ENCODE peak calls at places on chromosome 9, in ten cellular contexts. U is brain microvascular endothelial cell, P is fibroblast of lung, T is choroid plexus epithelial cell, X is left ventricle myocardium inferior, I is esophagus squamous epithelium, M is body of pancreas, W is ovary, N is AG04449, B is A549. E is an unnamed sample.

GRCh38 chr9:129677456-129677855 is 12.0 kb downstream of the PRRX2 start:
- DNase-seq in X (no peak), I (no peak), W (no peak), B (no peak), P (no peak), U (no peak), N (no peak), T (peak; percentile 13), M (no peak), E (no peak)

GRCh38 chr9:88590558-88591146 is 55.7 kb downstream of the NXNL2 start:
- DNase-seq in U (no peak), I (no peak), M (no peak), W (no peak), X (no peak), P (no peak), N (no peak), B (peak; percentile 33), T (no peak), E (no peak)

GRCh38 chr9:113963017-113963620 is 87.0 kb downstream of the ZNF618 start:
- DNase-seq in W (no peak), I (no peak), N (no peak), M (peak; percentile 67), X (no peak), B (peak; percentile 62), U (peak; percentile 52), P (peak; percentile 34), T (peak; percentile 80), E (no peak)

GRCh38 chr9:95167998-95168397 is 149.5 kb downstream of the FANCC start:
- DNase-seq in W (no peak), I (no peak), T (peak; percentile 98), M (peak; percentile 70), N (peak; percentile 78), P (peak; percentile 88), B (peak; percentile 76), X (no peak), U (peak; percentile 95), E (peak; percentile 52)

GRCh38 chr9:126956929-126957686 is 42.5 kb downstream of the RALGPS1 start:
- DNase-seq in M (no peak), P (peak; percentile 67), I (no peak), N (no peak), U (peak; percentile 33), X (no peak), W (no peak), B (peak; percentile 26), T (peak; percentile 55), E (peak; percentile 89)

GRCh38 chr9:8224381-8224791 is 424.8 kb upstream of the DMAC1 start:
- DNase-seq in M (no peak), I (no peak), W (no peak), U (no peak), P (peak; percentile 36), B (no peak), X (no peak), N (no peak), T (no peak), E (no peak)

GRCh38 chr9:37028425-37029031 is 5.5 kb downstream of the PAX5 start:
- DNase-seq in U (no peak), X (no peak), B (no peak), I (no peak), N (no peak), W (no peak), M (no peak), T (no peak), P (no peak), E (no peak)

GRCh38 chr9:104269996-104270963 is 176.2 kb downstream of the SMC2 start:
- DNase-seq in U (no peak), I (no peak), M (no peak), N (no peak), X (no peak), T (no peak), P (no peak), W (no peak), B (peak; percentile 29), E (no peak)

GRCh38 chr9:98726735-98727134 is 18.0 kb upstream of the GABBR2 start:
- DNase-seq in I (no peak), X (no peak), U (peak; percentile 26), T (peak; percentile 62), W (no peak), M (no peak), P (peak; percentile 40), B (no peak), N (no peak), E (no peak)

GRCh38 chr9:114538241-114538640 is 33.0 kb upstream of the WHRN start:
- DNase-seq in B (peak; percentile 70), M (peak; percentile 14), I (no peak), W (no peak), P (no peak), X (no peak), U (no peak), N (no peak), T (peak; percentile 23), E (no peak)

GRCh38 chr9:132055756-132056155 is 23.9 kb downstream of the MED27 start:
- DNase-seq in M (no peak), T (no peak), W (no peak), N (no peak), I (no peak), P (no peak), X (no peak), B (no peak), U (no peak), E (no peak)

DNA sequence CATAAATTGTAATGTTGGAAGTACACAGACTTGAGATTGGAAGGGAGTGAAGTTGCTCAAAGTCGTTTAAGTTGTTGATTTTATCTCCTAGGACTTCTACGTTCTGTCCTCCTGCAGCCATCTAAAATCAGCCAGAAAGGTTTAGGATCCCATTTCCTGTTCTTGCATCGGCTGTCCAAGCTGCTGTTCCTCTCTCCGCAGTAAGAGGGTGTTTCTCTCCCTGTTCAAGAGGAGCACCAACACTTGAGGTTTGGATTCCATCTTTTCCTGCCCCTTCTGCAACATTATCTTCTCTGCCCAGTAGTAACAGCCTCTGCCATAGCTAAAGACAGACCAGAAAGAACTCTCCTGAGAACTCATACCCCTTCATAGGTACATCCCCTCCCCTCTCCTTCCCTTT is 373.4 kb downstream of the GADD45G start:
- DNase-seq in U (peak; percentile 19), T (peak; percentile 35), M (peak; percentile 43), I (no peak), W (no peak), N (no peak), B (peak; percentile 22), X (no peak), P (no peak), E (no peak)
- TF ChIP-seq CTCF in U (peak; percentile 39), T (peak; percentile 48), M (peak; percentile 39), I (peak; percentile 28), W (no peak), N (peak; percentile 57), B (no peak), X (peak; percentile 59), P (peak; percentile 53), E (peak; percentile 48)

DNA sequence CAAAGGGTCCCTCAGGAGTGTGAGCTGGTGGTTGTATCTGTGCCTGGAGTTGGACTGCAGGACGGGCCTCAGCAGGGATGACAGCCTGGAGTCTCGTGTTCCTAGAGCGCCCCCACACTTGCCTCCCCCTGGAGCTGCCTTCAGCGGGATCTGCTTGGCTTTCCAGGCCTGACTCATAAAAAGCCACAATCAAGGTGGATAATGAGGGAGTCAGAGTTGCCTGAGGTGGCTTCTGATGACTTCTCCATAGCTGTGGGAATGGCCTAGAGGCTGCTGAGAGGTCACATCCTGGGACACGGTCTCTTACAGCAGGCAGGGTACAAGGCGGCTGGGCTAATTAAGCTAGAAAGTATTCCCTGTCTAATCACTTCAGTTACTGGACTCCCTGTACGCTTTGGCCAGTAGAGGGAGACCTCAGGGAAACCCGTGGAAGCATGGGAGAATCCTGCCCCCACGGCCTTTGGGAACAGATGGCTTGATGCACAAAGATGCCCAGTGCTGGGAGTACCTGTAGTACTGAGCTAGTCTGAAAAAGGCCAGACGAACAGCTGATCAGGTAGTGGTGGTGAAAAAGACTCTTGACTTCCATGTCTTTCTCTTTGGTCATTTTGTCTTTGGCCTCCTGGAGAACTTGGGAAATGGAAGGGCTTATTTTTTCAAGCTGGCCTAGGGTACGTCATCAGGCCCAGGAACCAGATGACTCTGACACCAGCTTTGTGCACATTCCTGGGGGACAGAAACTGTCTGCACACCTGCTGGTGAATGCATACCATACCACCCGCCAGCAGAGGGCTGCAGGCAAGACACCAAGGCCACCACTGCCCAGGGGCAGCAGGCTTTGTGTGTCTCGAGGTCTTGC is 16.1 kb upstream of the FRRS1L start:
- DNase-seq in P (peak; percentile 35), U (peak; percentile 15), M (peak; percentile 79), W (no peak), N (no peak), I (no peak), T (peak; percentile 49), X (no peak), B (peak; percentile 62), E (no peak)
- TF ChIP-seq CTCF in P (peak; percentile 65), U (peak; percentile 79), M (peak; percentile 25), W (no peak), N (peak; percentile 61), I (peak; percentile 2), T (peak; percentile 79), X (peak; percentile 49), B (peak; percentile 58), E (peak; percentile 79)

GRCh38 chr9:93379051-93379450 is 72.4 kb upstream of the FAM120A start:
- DNase-seq in M (no peak), P (no peak), B (no peak), W (no peak), X (no peak), U (no peak), N (no peak), I (no peak), T (peak; percentile 4), E (no peak)
- TF ChIP-seq CTCF in M (no peak), P (peak; percentile 25), B (no peak), W (no peak), X (no peak), U (no peak), N (no peak), I (no peak), T (peak; percentile 44), E (peak; percentile 34)

DNA sequence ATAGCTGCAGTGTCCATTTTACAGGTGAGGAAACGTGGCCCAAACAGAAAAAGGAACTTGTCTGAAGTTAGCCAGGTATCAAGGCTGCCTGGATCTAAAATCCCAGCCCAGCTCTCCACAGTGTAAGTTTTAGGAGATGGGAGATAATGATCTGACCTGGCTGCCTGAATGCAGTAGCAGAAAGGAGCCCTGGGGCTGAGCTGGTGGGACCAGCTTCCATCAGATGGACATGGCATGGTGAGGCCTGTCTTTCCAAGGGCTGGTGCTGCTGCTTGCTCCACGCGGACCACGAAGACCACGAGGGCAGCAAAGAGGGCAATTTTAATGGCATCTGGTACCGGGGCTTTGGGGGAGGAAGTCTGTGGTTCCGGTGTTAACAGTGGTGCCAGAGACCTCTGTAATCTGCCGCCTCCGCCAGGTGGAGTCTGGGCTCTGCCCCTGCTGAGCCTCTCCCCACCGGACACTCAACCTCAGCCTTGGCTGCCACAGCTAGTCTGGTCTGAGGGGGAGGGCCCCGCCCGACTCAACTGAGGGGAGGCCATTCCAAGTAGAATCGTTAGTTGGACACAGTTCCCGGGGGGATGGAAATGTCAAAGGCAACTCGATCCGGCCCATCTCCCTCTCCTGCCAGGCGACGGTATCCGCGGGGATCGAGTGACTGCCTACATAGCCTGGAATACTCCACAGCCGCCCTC is 650 bp downstream of the MYORG start:
- DNase-seq in M (peak; percentile 77), B (peak; percentile 57), U (no peak), W (no peak), X (peak; percentile 56), I (no peak), T (peak; percentile 12), P (peak; percentile 38), N (no peak), E (no peak)
- TF ChIP-seq CTCF in M (peak; percentile 10), B (peak; percentile 28), U (peak; percentile 16), W (no peak), X (peak; percentile 38), I (peak; percentile 23), T (peak; percentile 23), P (no peak), N (no peak), E (peak; percentile 34)

GRCh38 chr9:72807765-72808445 is 144.9 kb downstream of the ALDH1A1 start:
- DNase-seq in U (no peak), W (no peak), X (no peak), P (no peak), M (no peak), B (peak; percentile 42), I (no peak), T (peak; percentile 20), N (no peak), E (no peak)
- TF ChIP-seq CTCF in U (peak; percentile 49), W (no peak), X (no peak), P (peak; percentile 19), M (no peak), B (peak; percentile 12), I (no peak), T (peak; percentile 45), N (no peak), E (peak; percentile 44)